ENCODE peak calls at places on chromosomes 12 and 14, in five cellular contexts. Y is neural progenitor cell, C is HCT116, Q is endothelial cell of umbilical vein, Z is keratinocyte. X is an unnamed sample.

GRCh38 chr14:61894452-61895077 is 132.3 kb downstream of the SNAPC1 start:
- DNase-seq in Y (peak), C (peak), Q (peak), Z (peak), X (peak)

GRCh38 chr12:88544991-88545684 is 35.1 kb downstream of the KITLG start:
- DNase-seq in Y (no peak), C (no peak), Q (no peak), Z (no peak), X (no peak)

GRCh38 chr12:57590892-57591566 is at the start of gene PIP4K2C:
- DNase-seq in Y (peak), C (peak), Q (peak), Z (peak), X (peak)

GRCh38 chr12:50732591-50732990 is 31.3 kb upstream of the ATF1 start:
- DNase-seq in Y (no peak), C (peak), Q (no peak), Z (no peak), X (peak)

GRCh38 chr12:1662761-1663439 is 28.0 kb upstream of the ADIPOR2 start:
- DNase-seq in Y (peak), C (peak), Q (no peak), Z (peak), X (peak)

GRCh38 chr14:93480867-93481266 is 50.1 kb downstream of the UNC79 start:
- DNase-seq in Y (no peak), C (no peak), Q (no peak), Z (no peak), X (no peak)

GRCh38 chr14:105326568-105326867 is 12.0 kb downstream of the PACS2 start:
- DNase-seq in Y (peak), C (no peak), Q (no peak), Z (no peak), X (no peak)

GRCh38 chr14:95034806-95035205 is 122.5 kb downstream of the DICER1 start:
- DNase-seq in Y (no peak), C (no peak), Q (no peak), Z (no peak), X (no peak)

GRCh38 chr12:65596514-65597010 is 227.7 kb upstream of the HMGA2 start:
- DNase-seq in Y (no peak), C (no peak), Q (no peak), Z (no peak), X (no peak)

GRCh38 chr12:19440019-19440858 is 947 bp downstream of the AEBP2 start:
- DNase-seq in Y (peak), C (peak), Q (peak), Z (no peak), X (no peak)

GRCh38 chr14:39175445-39176262 is 600 bp downstream of the PNN start:
- DNase-seq in Y (peak), C (no peak), Q (no peak), Z (no peak), X (no peak)

GRCh38 chr14:59463773-59464650 is 1.2 kb downstream of the GPR135 start:
- DNase-seq in Y (peak), C (no peak), Q (no peak), Z (no peak), X (no peak)

GRCh38 chr12:46404225-46404631 is 31.7 kb upstream of the SLC38A2 start:
- DNase-seq in Y (no peak), C (no peak), Q (peak), Z (no peak), X (no peak)

GRCh38 chr12:132776816-132777568 is 15.4 kb upstream of the ANKLE2 start:
- DNase-seq in Y (no peak), C (no peak), Q (no peak), Z (no peak), X (no peak)

GRCh38 chr12:54479421-54479820 is 6.0 kb upstream of the GTSF1 start:
- DNase-seq in Y (no peak), C (no peak), Q (no peak), Z (no peak), X (no peak)

GRCh38 chr14:102949801-102950451 is 27.5 kb downstream of the AMN start:
- DNase-seq in Y (no peak), C (no peak), Q (no peak), Z (no peak), X (no peak)

GRCh38 chr12:24754690-24755638 is 193.9 kb downstream of the BCAT1 start:
- DNase-seq in Y (no peak), C (no peak), Q (no peak), Z (peak), X (no peak)

GRCh38 chr14:91415794-91416743 is 1.6 kb downstream of the CCDC88C start:
- DNase-seq in Y (no peak), C (no peak), Q (peak), Z (no peak), X (no peak)

GRCh38 chr12:93427779-93428564 is 13.8 kb downstream of the UBE2N start:
- DNase-seq in Y (no peak), C (no peak), Q (no peak), Z (no peak), X (no peak)

GRCh38 chr14:68843471-68844209 is 50.8 kb upstream of the ZFP36L1 start:
- DNase-seq in Y (peak), C (peak), Q (peak), Z (no peak), X (peak)

GRCh38 chr14:50829472-50830043 is 1.4 kb downstream of the NIN start:
- DNase-seq in Y (peak), C (no peak), Q (no peak), Z (no peak), X (no peak)

GRCh38 chr14:51219473-51220448 is 20.3 kb upstream of the TMX1 start:
- DNase-seq in Y (peak), C (no peak), Q (peak), Z (no peak), X (no peak)

GRCh38 chr12:92431146-92431545 is 271.6 kb upstream of the PLEKHG7 start:
- DNase-seq in Y (peak), C (no peak), Q (no peak), Z (no peak), X (no peak)

GRCh38 chr12:27355486-27355885 is 22.9 kb downstream of the BMAL2 start:
- DNase-seq in Y (no peak), C (no peak), Q (no peak), Z (no peak), X (no peak)

DNA sequence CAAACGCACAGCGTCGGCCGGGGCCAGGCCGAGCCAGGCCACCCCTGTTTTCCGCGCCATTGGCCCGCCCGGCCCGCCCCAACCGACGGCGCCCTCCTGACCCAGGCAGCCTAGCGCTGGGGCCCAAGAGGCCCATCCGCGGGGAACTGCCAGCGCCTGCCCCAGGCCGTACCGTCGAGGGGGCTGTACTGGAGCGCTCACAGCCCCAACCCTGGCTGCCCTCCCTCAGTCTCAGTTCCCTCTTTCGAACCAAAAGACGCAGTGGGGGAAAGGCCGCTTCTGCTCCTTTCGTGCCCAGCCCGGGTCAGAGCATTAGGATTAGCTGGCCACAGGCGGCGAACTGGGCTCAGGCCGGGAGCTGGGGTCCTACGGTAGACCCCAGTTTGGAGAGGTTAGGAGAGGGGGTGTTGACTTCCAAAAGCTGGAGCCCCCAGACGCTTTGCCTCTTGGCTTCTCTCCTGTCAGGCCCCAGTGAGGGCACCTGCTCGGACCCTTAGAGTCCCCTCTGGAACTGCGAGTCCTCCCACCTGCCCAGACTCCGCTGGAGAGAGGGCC is 1.9 kb downstream of the NKX2-1 start:
- DNase-seq in Y (peak), C (no peak), Q (no peak), Z (no peak), X (no peak)
- TF ChIP-seq EZH2 in Y (no peak), C (no peak), Q (no peak), Z (peak), X (no peak)

DNA sequence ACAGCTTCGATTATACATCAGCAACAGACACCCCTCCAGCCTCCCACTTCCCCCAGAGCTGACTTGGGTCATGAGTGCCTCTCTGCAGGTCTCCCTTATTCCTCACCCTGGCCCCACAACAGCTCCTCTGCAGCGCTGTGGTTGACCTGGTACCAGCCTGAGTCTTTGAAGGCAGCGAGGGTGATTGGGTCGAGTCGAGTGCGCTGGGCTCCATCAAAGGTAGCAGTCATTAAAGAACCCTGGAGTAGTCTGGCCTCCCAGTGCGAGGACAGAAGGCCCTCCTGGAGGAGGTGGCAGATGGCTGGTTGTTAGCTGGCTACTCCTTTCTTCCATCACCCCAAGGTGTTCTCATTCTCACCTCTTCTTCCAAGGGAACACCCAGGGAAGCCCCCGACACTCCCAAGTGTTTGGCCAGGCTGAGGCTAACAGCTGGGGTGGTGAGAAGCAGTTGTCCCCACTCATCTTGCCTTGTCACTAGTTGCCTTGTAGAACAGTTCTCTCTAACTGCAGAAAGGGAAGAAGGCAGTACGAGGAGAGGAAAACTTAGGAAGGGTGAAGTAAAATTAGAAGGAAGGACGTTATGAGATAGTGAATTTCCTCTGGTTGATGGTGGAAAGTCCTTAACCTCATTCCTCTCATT is 2.7 kb downstream of the CIROP start:
- DNase-seq in Y (no peak), C (no peak), Q (no peak), Z (no peak), X (no peak)
- H3K27ac ChIP-seq in Y (no peak), C (no peak), Q (no peak), Z (no peak), X (no peak)

GRCh38 chr12:26091837-26092236 is 33.0 kb downstream of the BHLHE41 start:
- DNase-seq in Y (peak), C (no peak), Q (no peak), Z (no peak), X (no peak)
- TF ChIP-seq CTCF in Y (peak), C (no peak), Q (peak), Z (no peak), X (no peak)

DNA sequence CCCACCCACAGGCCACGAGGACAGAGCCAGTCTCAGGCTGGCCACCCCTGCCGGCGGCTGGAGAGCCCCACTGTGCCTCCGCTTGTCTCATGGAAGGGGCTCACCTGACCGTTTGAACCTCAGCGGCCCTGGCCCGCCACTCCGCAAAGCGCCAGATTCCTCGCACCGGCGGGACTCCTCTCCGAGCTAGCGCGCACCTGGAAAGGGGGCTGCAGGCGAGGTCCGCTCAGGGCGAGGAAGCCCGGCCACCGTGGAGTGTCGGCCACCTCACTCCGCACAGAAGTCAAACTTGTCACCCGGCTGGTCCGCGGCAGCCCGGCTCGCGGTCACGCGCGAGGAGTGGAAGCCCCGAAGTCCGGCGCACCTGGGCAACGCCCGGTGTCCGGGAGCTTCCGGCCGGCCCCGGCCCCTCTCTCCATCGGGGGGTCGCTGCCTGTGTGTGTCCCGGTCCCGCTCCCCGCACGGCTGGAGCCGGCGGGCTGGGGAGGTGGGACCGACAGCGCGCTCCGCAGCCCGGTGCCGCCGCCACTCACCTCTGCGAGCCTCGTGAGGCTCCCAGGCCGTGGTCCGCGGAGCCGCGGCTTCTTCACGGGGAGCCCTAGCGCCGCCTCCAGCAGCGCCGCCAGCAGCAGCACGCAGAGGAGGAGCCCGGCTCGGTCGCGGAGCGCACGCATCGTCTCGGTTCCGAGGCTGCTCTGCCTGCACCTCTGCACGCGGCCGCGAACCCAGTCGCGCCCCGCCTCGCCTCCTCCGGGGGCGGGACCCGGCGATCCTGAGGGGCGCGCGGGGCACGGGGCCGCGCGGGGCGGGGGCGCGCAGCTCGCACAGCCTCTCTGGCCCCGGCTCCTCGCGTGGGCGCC is at the start of gene ISM2:
- DNase-seq in Y (peak), C (no peak), Q (peak), Z (no peak), X (no peak)
- TF ChIP-seq EZH2 in Y (peak), C (no peak), Q (peak), Z (peak), X (no peak)

DNA sequence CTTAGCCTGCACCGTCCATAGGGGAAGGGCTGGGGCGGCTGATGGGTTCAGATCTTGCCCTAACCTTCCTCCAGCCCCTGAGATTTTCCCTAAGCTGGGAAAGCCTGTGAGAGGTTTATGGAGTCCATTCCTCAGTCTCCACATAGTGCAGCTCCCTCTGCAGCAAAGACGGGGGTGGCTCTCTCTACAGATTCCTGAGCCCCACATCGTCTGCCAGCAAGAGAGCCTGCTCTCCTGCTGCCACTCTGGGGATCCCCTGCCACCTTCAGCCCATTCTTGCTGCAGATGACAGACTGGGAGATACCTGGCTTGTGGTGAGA is 3.1 kb downstream of the SMIM41 start:
- DNase-seq in Y (no peak), C (no peak), Q (no peak), Z (no peak), X (no peak)
- H3K27ac ChIP-seq in Y (no peak), C (no peak), Q (no peak), Z (no peak), X (no peak)